ENCODE peak calls at places on chromosomes 13 and 19, in ten cellular contexts. One of them, this sample, is unnamed.

GRCh38 chr13:28819748-28820098 is 416 bp upstream of the MTUS2 start:
- DNase-seq in posterior cingulate gyrus: peak; percentile 95
- DNase-seq in tibial artery: no peak
- DNase-seq in foreskin melanocyte: no peak
- DNase-seq in NB4: peak; percentile 57
- DNase-seq in non-pigmented ciliary epithelial cell: no peak
- DNase-seq in fibroblast of the aortic adventitia: peak; percentile 4
- DNase-seq in stimulated activated CD8-positive, alpha-beta memory T cell treated with anti-CD3 and anti-CD28 coated beads, Interleukin-4, amount 100 ng/mL, for 1 hour: no peak
- DNase-seq in immature natural killer cell: no peak
- DNase-seq in hepatic stellate cell: peak; percentile 57
- DNase-seq in this sample: peak; percentile 0

GRCh38 chr13:37905736-37906135 is 36.2 kb upstream of the TRPC4 start:
- DNase-seq in posterior cingulate gyrus: no peak
- DNase-seq in tibial artery: no peak
- DNase-seq in foreskin melanocyte: peak; percentile 11
- DNase-seq in NB4: no peak
- DNase-seq in non-pigmented ciliary epithelial cell: no peak
- DNase-seq in fibroblast of the aortic adventitia: no peak
- DNase-seq in stimulated activated CD8-positive, alpha-beta memory T cell treated with anti-CD3 and anti-CD28 coated beads, Interleukin-4, amount 100 ng/mL, for 1 hour: no peak
- DNase-seq in immature natural killer cell: no peak
- DNase-seq in hepatic stellate cell: no peak
- DNase-seq in this sample: no peak

GRCh38 chr19:58558066-58558622 is at the start of gene UBE2M:
- DNase-seq in posterior cingulate gyrus: peak; percentile 89
- DNase-seq in tibial artery: peak; percentile 85
- DNase-seq in foreskin melanocyte: no peak
- DNase-seq in NB4: peak; percentile 68
- DNase-seq in non-pigmented ciliary epithelial cell: no peak
- DNase-seq in fibroblast of the aortic adventitia: peak; percentile 33
- DNase-seq in stimulated activated CD8-positive, alpha-beta memory T cell treated with anti-CD3 and anti-CD28 coated beads, Interleukin-4, amount 100 ng/mL, for 1 hour: no peak
- DNase-seq in immature natural killer cell: no peak
- DNase-seq in hepatic stellate cell: no peak
- DNase-seq in this sample: no peak

GRCh38 chr13:21616205-21616604 is 12.2 kb upstream of the MICU2 start:
- DNase-seq in posterior cingulate gyrus: no peak
- DNase-seq in tibial artery: no peak
- DNase-seq in foreskin melanocyte: no peak
- DNase-seq in NB4: no peak
- DNase-seq in non-pigmented ciliary epithelial cell: no peak
- DNase-seq in fibroblast of the aortic adventitia: no peak
- DNase-seq in stimulated activated CD8-positive, alpha-beta memory T cell treated with anti-CD3 and anti-CD28 coated beads, Interleukin-4, amount 100 ng/mL, for 1 hour: no peak
- DNase-seq in immature natural killer cell: no peak
- DNase-seq in hepatic stellate cell: no peak
- DNase-seq in this sample: peak; percentile 12

GRCh38 chr13:67229438-67230242 is 496 bp downstream of the PCDH9 start:
- DNase-seq in posterior cingulate gyrus: no peak
- DNase-seq in tibial artery: no peak
- DNase-seq in foreskin melanocyte: no peak
- DNase-seq in NB4: no peak
- DNase-seq in non-pigmented ciliary epithelial cell: no peak
- DNase-seq in fibroblast of the aortic adventitia: no peak
- DNase-seq in stimulated activated CD8-positive, alpha-beta memory T cell treated with anti-CD3 and anti-CD28 coated beads, Interleukin-4, amount 100 ng/mL, for 1 hour: no peak
- DNase-seq in immature natural killer cell: peak; percentile 7
- DNase-seq in hepatic stellate cell: no peak
- DNase-seq in this sample: peak; percentile 49

GRCh38 chr19:56223481-56223880 is 21.4 kb downstream of the ZSCAN5C start:
- DNase-seq in posterior cingulate gyrus: no peak
- DNase-seq in tibial artery: no peak
- DNase-seq in foreskin melanocyte: no peak
- DNase-seq in NB4: no peak
- DNase-seq in non-pigmented ciliary epithelial cell: no peak
- DNase-seq in fibroblast of the aortic adventitia: no peak
- DNase-seq in stimulated activated CD8-positive, alpha-beta memory T cell treated with anti-CD3 and anti-CD28 coated beads, Interleukin-4, amount 100 ng/mL, for 1 hour: no peak
- DNase-seq in immature natural killer cell: no peak
- DNase-seq in hepatic stellate cell: no peak
- DNase-seq in this sample: no peak

GRCh38 chr19:3722443-3723109 is 14.4 kb downstream of the TJP3 start:
- DNase-seq in posterior cingulate gyrus: no peak
- DNase-seq in tibial artery: no peak
- DNase-seq in foreskin melanocyte: no peak
- DNase-seq in NB4: no peak
- DNase-seq in non-pigmented ciliary epithelial cell: no peak
- DNase-seq in fibroblast of the aortic adventitia: no peak
- DNase-seq in stimulated activated CD8-positive, alpha-beta memory T cell treated with anti-CD3 and anti-CD28 coated beads, Interleukin-4, amount 100 ng/mL, for 1 hour: no peak
- DNase-seq in immature natural killer cell: no peak
- DNase-seq in hepatic stellate cell: no peak
- DNase-seq in this sample: no peak

GRCh38 chr13:37194428-37194861 is 89.0 kb upstream of the CSNK1A1L start:
- DNase-seq in posterior cingulate gyrus: no peak
- DNase-seq in tibial artery: no peak
- DNase-seq in foreskin melanocyte: no peak
- DNase-seq in NB4: no peak
- DNase-seq in non-pigmented ciliary epithelial cell: no peak
- DNase-seq in fibroblast of the aortic adventitia: peak; percentile 77
- DNase-seq in stimulated activated CD8-positive, alpha-beta memory T cell treated with anti-CD3 and anti-CD28 coated beads, Interleukin-4, amount 100 ng/mL, for 1 hour: no peak
- DNase-seq in immature natural killer cell: no peak
- DNase-seq in hepatic stellate cell: no peak
- DNase-seq in this sample: no peak

GRCh38 chr19:50745221-50745620 is 22.1 kb downstream of the CLEC11A start:
- DNase-seq in posterior cingulate gyrus: peak; percentile 8
- DNase-seq in tibial artery: no peak
- DNase-seq in foreskin melanocyte: no peak
- DNase-seq in NB4: no peak
- DNase-seq in non-pigmented ciliary epithelial cell: no peak
- DNase-seq in fibroblast of the aortic adventitia: no peak
- DNase-seq in stimulated activated CD8-positive, alpha-beta memory T cell treated with anti-CD3 and anti-CD28 coated beads, Interleukin-4, amount 100 ng/mL, for 1 hour: no peak
- DNase-seq in immature natural killer cell: no peak
- DNase-seq in hepatic stellate cell: no peak
- DNase-seq in this sample: no peak

GRCh38 chr19:50480281-50481111 is 3.8 kb upstream of the GARIN5A start:
- DNase-seq in posterior cingulate gyrus: peak; percentile 78
- DNase-seq in tibial artery: no peak
- DNase-seq in foreskin melanocyte: no peak
- DNase-seq in NB4: no peak
- DNase-seq in non-pigmented ciliary epithelial cell: no peak
- DNase-seq in fibroblast of the aortic adventitia: no peak
- DNase-seq in stimulated activated CD8-positive, alpha-beta memory T cell treated with anti-CD3 and anti-CD28 coated beads, Interleukin-4, amount 100 ng/mL, for 1 hour: no peak
- DNase-seq in immature natural killer cell: no peak
- DNase-seq in hepatic stellate cell: no peak
- DNase-seq in this sample: no peak

This sample was measured in OCI-M1.